ENCODE peak calls at places on chromosomes 1 and 21, in eight cellular contexts. One of them, this sample, is unnamed.

GRCh38 chr1:219422811-219423598 is 189.9 kb downstream of the ZC3H11B start:
- DNase-seq in body of pancreas: no peak
- DNase-seq in left ventricle myocardium inferior: no peak
- DNase-seq in astrocyte of the cerebellum: peak
- DNase-seq in adrenal gland: no peak
- DNase-seq in astrocyte of the spinal cord: peak
- DNase-seq in NT2/D1: no peak
- DNase-seq in CD8-positive, alpha-beta T cell: no peak
- DNase-seq in this sample: no peak

GRCh38 chr1:39332291-39332690 is 127.8 kb downstream of the MACF1 start:
- DNase-seq in body of pancreas: no peak
- DNase-seq in left ventricle myocardium inferior: no peak
- DNase-seq in astrocyte of the cerebellum: no peak
- DNase-seq in adrenal gland: no peak
- DNase-seq in astrocyte of the spinal cord: peak
- DNase-seq in NT2/D1: no peak
- DNase-seq in CD8-positive, alpha-beta T cell: no peak
- DNase-seq in this sample: no peak

GRCh38 chr1:108027389-108027788 is 62.4 kb upstream of the VAV3 start:
- DNase-seq in body of pancreas: no peak
- DNase-seq in left ventricle myocardium inferior: no peak
- DNase-seq in astrocyte of the cerebellum: no peak
- DNase-seq in adrenal gland: no peak
- DNase-seq in astrocyte of the spinal cord: no peak
- DNase-seq in NT2/D1: no peak
- DNase-seq in CD8-positive, alpha-beta T cell: no peak
- DNase-seq in this sample: no peak

GRCh38 chr1:2270260-2271100 is 42.4 kb downstream of the SKI start:
- DNase-seq in body of pancreas: no peak
- DNase-seq in left ventricle myocardium inferior: no peak
- DNase-seq in astrocyte of the cerebellum: no peak
- DNase-seq in adrenal gland: no peak
- DNase-seq in astrocyte of the spinal cord: no peak
- DNase-seq in NT2/D1: no peak
- DNase-seq in CD8-positive, alpha-beta T cell: no peak
- DNase-seq in this sample: no peak

GRCh38 chr1:221035680-221036153 is 156.5 kb downstream of the HLX start:
- DNase-seq in body of pancreas: no peak
- DNase-seq in left ventricle myocardium inferior: no peak
- DNase-seq in astrocyte of the cerebellum: no peak
- DNase-seq in adrenal gland: no peak
- DNase-seq in astrocyte of the spinal cord: peak
- DNase-seq in NT2/D1: no peak
- DNase-seq in CD8-positive, alpha-beta T cell: no peak
- DNase-seq in this sample: no peak

GRCh38 chr21:29849735-29850176 is 90.0 kb downstream of the GRIK1 start:
- DNase-seq in body of pancreas: peak
- DNase-seq in left ventricle myocardium inferior: peak
- DNase-seq in astrocyte of the cerebellum: peak
- DNase-seq in adrenal gland: peak
- DNase-seq in astrocyte of the spinal cord: peak
- DNase-seq in NT2/D1: peak
- DNase-seq in CD8-positive, alpha-beta T cell: peak
- DNase-seq in this sample: peak

GRCh38 chr1:53145942-53146708 is 3.7 kb upstream of the SLC1A7 start:
- DNase-seq in body of pancreas: peak
- DNase-seq in left ventricle myocardium inferior: peak
- DNase-seq in astrocyte of the cerebellum: peak
- DNase-seq in adrenal gland: peak
- DNase-seq in astrocyte of the spinal cord: peak
- DNase-seq in NT2/D1: peak
- DNase-seq in CD8-positive, alpha-beta T cell: no peak
- DNase-seq in this sample: peak

GRCh38 chr1:10648689-10649483 is 147.6 kb downstream of the CASZ1 start:
- DNase-seq in body of pancreas: no peak
- DNase-seq in left ventricle myocardium inferior: no peak
- DNase-seq in astrocyte of the cerebellum: no peak
- DNase-seq in adrenal gland: no peak
- DNase-seq in astrocyte of the spinal cord: no peak
- DNase-seq in NT2/D1: no peak
- DNase-seq in CD8-positive, alpha-beta T cell: no peak
- DNase-seq in this sample: no peak

GRCh38 chr1:57468661-57469523 is 45.0 kb upstream of the DAB1 start:
- DNase-seq in body of pancreas: no peak
- DNase-seq in left ventricle myocardium inferior: no peak
- DNase-seq in astrocyte of the cerebellum: no peak
- DNase-seq in adrenal gland: no peak
- DNase-seq in astrocyte of the spinal cord: peak
- DNase-seq in NT2/D1: no peak
- DNase-seq in CD8-positive, alpha-beta T cell: no peak
- DNase-seq in this sample: peak

GRCh38 chr1:92482665-92483441 is 3.9 kb downstream of the GFI1 start:
- DNase-seq in body of pancreas: peak
- DNase-seq in left ventricle myocardium inferior: no peak
- DNase-seq in astrocyte of the cerebellum: no peak
- DNase-seq in adrenal gland: no peak
- DNase-seq in astrocyte of the spinal cord: no peak
- DNase-seq in NT2/D1: no peak
- DNase-seq in CD8-positive, alpha-beta T cell: no peak
- DNase-seq in this sample: no peak

GRCh38 chr1:92485374-92486250 is 1.1 kb downstream of the GFI1 start:
- DNase-seq in body of pancreas: peak
- DNase-seq in left ventricle myocardium inferior: peak
- DNase-seq in astrocyte of the cerebellum: no peak
- DNase-seq in adrenal gland: peak
- DNase-seq in astrocyte of the spinal cord: peak
- DNase-seq in NT2/D1: no peak
- DNase-seq in CD8-positive, alpha-beta T cell: peak
- DNase-seq in this sample: no peak

GRCh38 chr1:92483442-92484170 is 3.1 kb downstream of the GFI1 start:
- DNase-seq in body of pancreas: peak
- DNase-seq in left ventricle myocardium inferior: no peak
- DNase-seq in astrocyte of the cerebellum: no peak
- DNase-seq in adrenal gland: no peak
- DNase-seq in astrocyte of the spinal cord: no peak
- DNase-seq in NT2/D1: no peak
- DNase-seq in CD8-positive, alpha-beta T cell: no peak
- DNase-seq in this sample: no peak

GRCh38 chr1:92484472-92485373 is 2.0 kb downstream of the GFI1 start:
- DNase-seq in body of pancreas: peak
- DNase-seq in left ventricle myocardium inferior: no peak
- DNase-seq in astrocyte of the cerebellum: no peak
- DNase-seq in adrenal gland: no peak
- DNase-seq in astrocyte of the spinal cord: no peak
- DNase-seq in NT2/D1: no peak
- DNase-seq in CD8-positive, alpha-beta T cell: peak
- DNase-seq in this sample: no peak

DNA sequence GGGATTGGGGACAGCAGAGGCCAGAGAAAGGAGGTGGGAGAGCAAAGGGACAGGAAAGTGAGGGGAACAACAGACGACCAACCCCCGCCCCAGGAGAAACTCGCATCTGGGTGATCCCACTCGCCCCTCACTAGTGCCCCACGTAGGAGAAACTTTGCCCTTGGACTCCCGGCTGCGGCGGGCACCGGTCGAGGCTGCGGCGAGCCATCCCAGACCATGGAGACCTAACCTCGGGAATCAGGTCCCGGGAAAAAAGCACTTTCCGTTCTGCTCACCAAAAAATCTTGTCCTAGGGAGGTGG is 2.6 kb downstream of the GFI1 start:
- DNase-seq in body of pancreas: no peak
- DNase-seq in left ventricle myocardium inferior: no peak
- DNase-seq in astrocyte of the cerebellum: no peak
- DNase-seq in adrenal gland: no peak
- DNase-seq in astrocyte of the spinal cord: no peak
- DNase-seq in NT2/D1: no peak
- DNase-seq in CD8-positive, alpha-beta T cell: no peak
- DNase-seq in this sample: no peak
- H3K4me3 ChIP-seq in body of pancreas: peak
- H3K4me3 ChIP-seq in left ventricle myocardium inferior: peak
- H3K4me3 ChIP-seq in astrocyte of the cerebellum: no peak
- H3K4me3 ChIP-seq in adrenal gland: peak
- H3K4me3 ChIP-seq in astrocyte of the spinal cord: no peak
- H3K4me3 ChIP-seq in NT2/D1: peak
- H3K4me3 ChIP-seq in CD8-positive, alpha-beta T cell: peak
- H3K4me3 ChIP-seq in this sample: no peak

GRCh38 chr21:32934829-32935228 is 90.9 kb upstream of the OLIG2 start:
- DNase-seq in body of pancreas: no peak
- DNase-seq in left ventricle myocardium inferior: no peak
- DNase-seq in astrocyte of the cerebellum: no peak
- DNase-seq in adrenal gland: no peak
- DNase-seq in astrocyte of the spinal cord: no peak
- DNase-seq in NT2/D1: no peak
- DNase-seq in CD8-positive, alpha-beta T cell: no peak
- DNase-seq in this sample: no peak
- H3K4me3 ChIP-seq in body of pancreas: no peak
- H3K4me3 ChIP-seq in left ventricle myocardium inferior: no peak
- H3K4me3 ChIP-seq in astrocyte of the cerebellum: no peak
- H3K4me3 ChIP-seq in adrenal gland: no peak
- H3K4me3 ChIP-seq in astrocyte of the spinal cord: no peak
- H3K4me3 ChIP-seq in NT2/D1: no peak
- H3K4me3 ChIP-seq in CD8-positive, alpha-beta T cell: no peak
- H3K4me3 ChIP-seq in this sample: no peak

DNA sequence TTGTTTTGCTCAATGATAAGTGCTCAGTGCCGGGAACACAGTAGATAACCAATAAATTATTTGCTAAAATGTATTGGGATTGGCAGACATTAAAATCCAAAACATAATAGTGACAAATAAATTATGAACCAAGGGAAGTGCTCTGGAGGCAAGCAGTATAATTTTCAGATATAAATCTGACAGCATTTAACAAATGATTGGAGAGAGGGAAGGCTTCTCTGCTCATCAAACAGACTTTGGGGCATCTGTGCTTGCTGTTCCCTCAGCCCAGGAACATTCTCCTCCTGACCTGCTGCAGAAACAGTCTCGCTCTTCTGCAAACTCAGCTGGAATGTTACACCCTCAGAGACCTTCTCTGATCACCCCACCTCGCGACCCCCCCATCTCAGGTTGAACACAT is 2.2 kb downstream of the CD46 start:
- DNase-seq in body of pancreas: no peak
- DNase-seq in left ventricle myocardium inferior: no peak
- DNase-seq in astrocyte of the cerebellum: no peak
- DNase-seq in adrenal gland: no peak
- DNase-seq in astrocyte of the spinal cord: no peak
- DNase-seq in NT2/D1: no peak
- DNase-seq in CD8-positive, alpha-beta T cell: no peak
- DNase-seq in this sample: no peak
- H3K4me3 ChIP-seq in body of pancreas: no peak
- H3K4me3 ChIP-seq in left ventricle myocardium inferior: no peak
- H3K4me3 ChIP-seq in astrocyte of the cerebellum: no peak
- H3K4me3 ChIP-seq in adrenal gland: peak
- H3K4me3 ChIP-seq in astrocyte of the spinal cord: no peak
- H3K4me3 ChIP-seq in NT2/D1: no peak
- H3K4me3 ChIP-seq in CD8-positive, alpha-beta T cell: no peak
- H3K4me3 ChIP-seq in this sample: no peak

GRCh38 chr1:27727126-27727525 is 1.4 kb downstream of the FAM76A start:
- DNase-seq in body of pancreas: no peak
- DNase-seq in left ventricle myocardium inferior: no peak
- DNase-seq in astrocyte of the cerebellum: no peak
- DNase-seq in adrenal gland: no peak
- DNase-seq in astrocyte of the spinal cord: peak
- DNase-seq in NT2/D1: no peak
- DNase-seq in CD8-positive, alpha-beta T cell: no peak
- DNase-seq in this sample: no peak
- H3K4me3 ChIP-seq in body of pancreas: no peak
- H3K4me3 ChIP-seq in left ventricle myocardium inferior: peak
- H3K4me3 ChIP-seq in astrocyte of the cerebellum: peak
- H3K4me3 ChIP-seq in adrenal gland: peak
- H3K4me3 ChIP-seq in astrocyte of the spinal cord: peak
- H3K4me3 ChIP-seq in NT2/D1: peak
- H3K4me3 ChIP-seq in CD8-positive, alpha-beta T cell: no peak
- H3K4me3 ChIP-seq in this sample: peak

GRCh38 chr1:154220071-154220969 is at the start of gene UBAP2L:
- DNase-seq in body of pancreas: peak
- DNase-seq in left ventricle myocardium inferior: peak
- DNase-seq in astrocyte of the cerebellum: peak
- DNase-seq in adrenal gland: peak
- DNase-seq in astrocyte of the spinal cord: peak
- DNase-seq in NT2/D1: peak
- DNase-seq in CD8-positive, alpha-beta T cell: peak
- DNase-seq in this sample: peak

GRCh38 chr1:154222918-154223317 is 2.2 kb downstream of the UBAP2L start:
- DNase-seq in body of pancreas: no peak
- DNase-seq in left ventricle myocardium inferior: no peak
- DNase-seq in astrocyte of the cerebellum: no peak
- DNase-seq in adrenal gland: no peak
- DNase-seq in astrocyte of the spinal cord: no peak
- DNase-seq in NT2/D1: no peak
- DNase-seq in CD8-positive, alpha-beta T cell: no peak
- DNase-seq in this sample: no peak

GRCh38 chr1:154220970-154221814 is 437 bp downstream of the UBAP2L start:
- DNase-seq in body of pancreas: peak
- DNase-seq in left ventricle myocardium inferior: peak
- DNase-seq in astrocyte of the cerebellum: no peak
- DNase-seq in adrenal gland: peak
- DNase-seq in astrocyte of the spinal cord: peak
- DNase-seq in NT2/D1: no peak
- DNase-seq in CD8-positive, alpha-beta T cell: peak
- DNase-seq in this sample: no peak

GRCh38 chr1:154221815-154222081 is 993 bp downstream of the UBAP2L start:
- DNase-seq in body of pancreas: no peak
- DNase-seq in left ventricle myocardium inferior: no peak
- DNase-seq in astrocyte of the cerebellum: peak
- DNase-seq in adrenal gland: no peak
- DNase-seq in astrocyte of the spinal cord: peak
- DNase-seq in NT2/D1: no peak
- DNase-seq in CD8-positive, alpha-beta T cell: no peak
- DNase-seq in this sample: no peak

GRCh38 chr1:154222518-154222917 is 1.8 kb downstream of the UBAP2L start:
- DNase-seq in body of pancreas: no peak
- DNase-seq in left ventricle myocardium inferior: no peak
- DNase-seq in astrocyte of the cerebellum: no peak
- DNase-seq in adrenal gland: no peak
- DNase-seq in astrocyte of the spinal cord: no peak
- DNase-seq in NT2/D1: no peak
- DNase-seq in CD8-positive, alpha-beta T cell: no peak
- DNase-seq in this sample: no peak
- H3K4me3 ChIP-seq in body of pancreas: no peak
- H3K4me3 ChIP-seq in left ventricle myocardium inferior: peak
- H3K4me3 ChIP-seq in astrocyte of the cerebellum: peak
- H3K4me3 ChIP-seq in adrenal gland: peak
- H3K4me3 ChIP-seq in astrocyte of the spinal cord: peak
- H3K4me3 ChIP-seq in NT2/D1: peak
- H3K4me3 ChIP-seq in CD8-positive, alpha-beta T cell: no peak
- H3K4me3 ChIP-seq in this sample: peak

GRCh38 chr1:61184714-61185106 is 102.3 kb downstream of the NFIA start:
- DNase-seq in body of pancreas: no peak
- DNase-seq in left ventricle myocardium inferior: no peak
- DNase-seq in astrocyte of the cerebellum: no peak
- DNase-seq in adrenal gland: no peak
- DNase-seq in astrocyte of the spinal cord: no peak
- DNase-seq in NT2/D1: no peak
- DNase-seq in CD8-positive, alpha-beta T cell: no peak
- DNase-seq in this sample: no peak
- H3K4me3 ChIP-seq in body of pancreas: no peak
- H3K4me3 ChIP-seq in left ventricle myocardium inferior: peak
- H3K4me3 ChIP-seq in astrocyte of the cerebellum: no peak
- H3K4me3 ChIP-seq in adrenal gland: peak
- H3K4me3 ChIP-seq in astrocyte of the spinal cord: no peak
- H3K4me3 ChIP-seq in NT2/D1: no peak
- H3K4me3 ChIP-seq in CD8-positive, alpha-beta T cell: no peak
- H3K4me3 ChIP-seq in this sample: peak

GRCh38 chr1:115839706-115840095 is 1.2 kb downstream of the NHLH2 start:
- DNase-seq in body of pancreas: no peak
- DNase-seq in left ventricle myocardium inferior: no peak
- DNase-seq in astrocyte of the cerebellum: no peak
- DNase-seq in adrenal gland: no peak
- DNase-seq in astrocyte of the spinal cord: no peak
- DNase-seq in NT2/D1: no peak
- DNase-seq in CD8-positive, alpha-beta T cell: no peak
- DNase-seq in this sample: no peak
- H3K4me3 ChIP-seq in body of pancreas: no peak
- H3K4me3 ChIP-seq in left ventricle myocardium inferior: peak
- H3K4me3 ChIP-seq in astrocyte of the cerebellum: peak
- H3K4me3 ChIP-seq in adrenal gland: peak
- H3K4me3 ChIP-seq in astrocyte of the spinal cord: no peak
- H3K4me3 ChIP-seq in NT2/D1: peak
- H3K4me3 ChIP-seq in CD8-positive, alpha-beta T cell: no peak
- H3K4me3 ChIP-seq in this sample: peak